ENCODE peak calls at places on chromosomes 13 and 19, in five cellular contexts. S is ELR; N is activated gamma-delta T cell treated with anti-CD3 and anti-CD28 coated beads, Interleukin-2, amount 50 U/mL, for 16 hours; J is H1; X is coronary artery. W is an unnamed sample.

GRCh38 chr19:39017646-39018045 is 14.7 kb downstream of the FBXO27 start:
- DNase-seq in S (no peak), N (no peak), J (no peak), X (no peak), W (no peak)

GRCh38 chr13:75178436-75178835 is 303.5 kb downstream of the TBC1D4 start:
- DNase-seq in S (no peak), N (no peak), J (no peak), X (no peak), W (no peak)

GRCh38 chr13:98144501-98145350 is 1.8 kb downstream of the FARP1 start:
- DNase-seq in S (peak), N (no peak), J (no peak), X (no peak), W (peak)

GRCh38 chr13:87656311-87656710 is 14.9 kb upstream of the SLITRK5 start:
- DNase-seq in S (no peak), N (no peak), J (no peak), X (no peak), W (no peak)

GRCh38 chr19:14497347-14497921 is 1.5 kb upstream of the GIPC1 start:
- DNase-seq in S (no peak), N (no peak), J (no peak), X (no peak), W (peak)

GRCh38 chr13:98664924-98665637 is 87.4 kb downstream of the SLC15A1 start:
- DNase-seq in S (peak), N (no peak), J (no peak), X (no peak), W (no peak)

GRCh38 chr19:35775298-35776101 is at the start of gene ARHGAP33:
- DNase-seq in S (peak), N (peak), J (peak), X (peak), W (peak)

GRCh38 chr19:10776900-10777650 is 58.9 kb downstream of the TMED1 start:
- DNase-seq in S (no peak), N (no peak), J (no peak), X (no peak), W (no peak)

GRCh38 chr13:97631158-97631557 is 197.2 kb downstream of the RAP2A start:
- DNase-seq in S (peak), N (no peak), J (no peak), X (no peak), W (no peak)

GRCh38 chr13:106612688-106613087 is 44.8 kb upstream of the ARGLU1 start:
- DNase-seq in S (no peak), N (no peak), J (no peak), X (no peak), W (no peak)

GRCh38 chr13:41812851-41813250 is 148.1 kb downstream of the VWA8 start:
- DNase-seq in S (no peak), N (no peak), J (no peak), X (no peak), W (no peak)

GRCh38 chr13:33976965-33977364 is 159.0 kb downstream of the RFC3 start:
- DNase-seq in S (no peak), N (no peak), J (no peak), X (no peak), W (no peak)

GRCh38 chr19:49362048-49362925 is at the start of gene TEAD2:
- DNase-seq in S (peak), N (no peak), J (no peak), X (peak), W (peak)

GRCh38 chr13:102373221-102373620 is 28.6 kb downstream of the FGF14 start:
- DNase-seq in S (no peak), N (no peak), J (no peak), X (no peak), W (no peak)

GRCh38 chr19:3006075-3006767 is 22.9 kb downstream of the TLE2 start:
- DNase-seq in S (no peak), N (no peak), J (peak), X (no peak), W (no peak)